ENCODE peak calls at places on chromosomes 6 and 20, in seven cellular contexts. O is progenitor cell of endocrine pancreas, M is GM10248, Q is NB4, F is GM06990, Z is WTC11, H is ovary. W is an unnamed sample.

GRCh38 chr6:157561929-157562810 is 181.2 kb downstream of the ZDHHC14 start:
- DNase-seq in O (no peak), M (peak), Q (no peak), F (peak), Z (no peak), H (no peak), W (no peak)

GRCh38 chr6:41122918-41123317 is 31.2 kb downstream of the TREML1 start:
- DNase-seq in O (no peak), M (no peak), Q (no peak), F (no peak), Z (no peak), H (no peak), W (no peak)

GRCh38 chr6:145815351-145815772 is 767 bp upstream of the FBXO30 start:
- DNase-seq in O (no peak), M (peak), Q (peak), F (no peak), Z (peak), H (no peak), W (no peak)

GRCh38 chr20:38307371-38308046 is 3.6 kb downstream of the BPI start:
- DNase-seq in O (no peak), M (no peak), Q (peak), F (no peak), Z (no peak), H (no peak), W (no peak)

GRCh38 chr20:38825901-38826625 is 20.6 kb downstream of the PPP1R16B start:
- DNase-seq in O (no peak), M (no peak), Q (peak), F (no peak), Z (no peak), H (no peak), W (no peak)

GRCh38 chr6:71082033-71082620 is 125.3 kb upstream of the B3GAT2 start:
- DNase-seq in O (no peak), M (no peak), Q (no peak), F (no peak), Z (no peak), H (no peak), W (no peak)

GRCh38 chr20:59912609-59913008 is 20.8 kb downstream of the SYCP2 start:
- DNase-seq in O (no peak), M (no peak), Q (peak), F (no peak), Z (no peak), H (no peak), W (no peak)

GRCh38 chr6:136633355-136633754 is 83.1 kb upstream of the MAP7 start:
- DNase-seq in O (no peak), M (no peak), Q (no peak), F (no peak), Z (no peak), H (no peak), W (no peak)

GRCh38 chr6:30926644-30927043 is 5.3 kb downstream of the SFTA2 start:
- DNase-seq in O (no peak), M (no peak), Q (no peak), F (no peak), Z (no peak), H (no peak), W (peak)

GRCh38 chr6:30917487-30917886 is 3.4 kb downstream of the VARS2 start:
- DNase-seq in O (no peak), M (no peak), Q (no peak), F (no peak), Z (no peak), H (no peak), W (no peak)

GRCh38 chr6:30918675-30919074 is 4.6 kb downstream of the VARS2 start:
- DNase-seq in O (no peak), M (no peak), Q (no peak), F (no peak), Z (no peak), H (no peak), W (no peak)

GRCh38 chr6:30922447-30922852 is 8.4 kb downstream of the VARS2 start:
- DNase-seq in O (no peak), M (no peak), Q (no peak), F (no peak), Z (no peak), H (no peak), W (no peak)
- TF ChIP-seq CTCF in O (no peak), M (no peak), Q (no peak), F (no peak), Z (no peak), H (no peak), W (no peak)

DNA sequence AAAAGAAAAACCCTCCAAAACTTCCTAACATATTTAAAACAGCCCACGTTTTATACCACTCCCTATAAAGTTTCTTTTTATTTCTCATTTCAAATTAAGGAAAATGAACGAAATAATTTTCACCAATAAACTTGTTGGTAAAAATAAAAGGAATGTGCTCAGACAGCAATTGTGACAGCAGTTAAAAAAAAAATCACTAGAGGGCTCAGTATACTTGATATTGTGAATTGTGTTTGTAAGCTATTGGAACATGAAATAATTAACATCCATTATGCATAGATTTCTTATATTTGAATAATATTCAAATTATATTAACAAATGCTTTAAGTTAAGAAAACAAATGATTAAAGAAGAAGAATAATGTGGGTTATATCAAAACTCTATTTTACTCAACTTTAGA is 105.5 kb downstream of the ASCC3 start:
- DNase-seq in O (no peak), M (no peak), Q (no peak), F (no peak), Z (no peak), H (no peak), W (no peak)
- TF ChIP-seq CTCF in O (peak), M (no peak), Q (no peak), F (no peak), Z (no peak), H (no peak), W (no peak)

DNA sequence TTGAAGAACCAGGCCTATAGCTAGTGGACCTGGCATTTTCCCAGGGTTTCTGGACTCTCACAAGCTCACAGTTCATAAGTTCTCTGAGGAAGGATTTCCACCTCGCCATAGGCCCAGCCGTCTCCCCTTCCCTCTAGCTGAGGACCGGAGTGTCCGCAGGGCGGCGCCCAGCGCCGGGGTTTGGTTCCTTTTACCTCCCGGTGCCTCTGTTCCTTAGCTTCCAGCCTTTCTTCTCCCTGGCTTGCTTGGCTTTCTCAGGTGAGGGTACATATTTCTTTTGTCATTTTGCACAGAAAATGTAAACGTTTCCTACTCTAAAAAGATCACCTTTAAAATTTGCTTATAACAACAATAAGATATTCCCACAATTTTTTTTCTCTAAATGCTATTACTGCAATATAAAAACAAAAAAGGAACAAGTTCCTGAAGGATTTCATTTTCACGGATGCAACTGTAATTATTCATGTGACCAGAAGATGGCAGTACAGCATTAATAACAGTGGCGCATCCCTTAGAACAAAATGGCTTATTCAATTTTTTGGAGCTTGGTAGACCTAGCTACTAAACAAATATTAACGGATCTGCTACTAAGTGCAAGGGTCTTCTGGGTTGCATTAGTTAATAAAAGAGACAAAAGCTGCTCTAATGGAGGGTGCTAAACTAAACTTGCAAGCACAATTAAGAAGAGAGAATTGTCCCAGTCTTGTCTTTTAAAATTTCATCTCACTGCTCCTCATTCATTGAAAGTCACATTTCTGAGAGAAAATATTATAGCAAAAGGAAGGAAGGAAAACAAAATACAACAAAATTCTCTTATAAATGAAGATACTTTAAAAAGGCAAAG is 172.9 kb downstream of the ADGRG6 start:
- DNase-seq in O (peak), M (peak), Q (peak), F (peak), Z (peak), H (no peak), W (peak)
- TF ChIP-seq CTCF in O (peak), M (peak), Q (peak), F (peak), Z (peak), H (peak), W (peak)

GRCh38 chr6:137975058-137975940 is 108.2 kb downstream of the TNFAIP3 start:
- DNase-seq in O (no peak), M (peak), Q (peak), F (no peak), Z (no peak), H (no peak), W (no peak)
- TF ChIP-seq CTCF in O (peak), M (peak), Q (no peak), F (peak), Z (no peak), H (no peak), W (peak)

DNA sequence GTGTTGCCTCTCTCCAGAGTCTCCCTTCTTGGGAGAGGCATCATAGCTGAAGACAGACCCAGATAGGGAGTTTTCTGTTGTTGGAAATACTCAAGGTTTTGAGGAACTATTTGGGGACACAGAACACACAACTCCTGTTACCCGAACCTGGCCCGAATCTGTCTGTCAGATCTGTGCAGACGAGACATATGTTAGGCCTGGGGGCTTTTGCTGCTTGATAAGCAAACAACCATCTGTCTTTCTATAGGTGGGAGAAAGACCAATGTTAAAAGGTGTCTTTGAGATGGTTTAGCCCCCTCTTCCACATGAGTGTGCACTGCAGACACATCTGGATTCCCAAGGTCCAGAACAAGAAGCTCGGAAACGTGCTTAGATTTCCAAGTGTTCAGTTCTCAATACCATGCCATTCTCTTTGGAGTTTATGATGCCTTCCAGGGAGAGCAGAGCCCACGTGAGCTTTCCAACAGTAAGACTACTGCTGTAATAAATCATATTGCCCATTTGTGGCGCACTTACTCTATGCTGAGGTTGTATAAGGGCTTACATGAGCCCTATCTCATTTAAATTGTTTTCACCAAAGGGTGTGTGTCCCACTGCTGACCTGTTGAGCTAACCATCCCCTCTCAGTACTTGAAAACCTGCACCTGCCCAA is 3.8 kb upstream of the STX16 start:
- DNase-seq in O (no peak), M (no peak), Q (peak), F (no peak), Z (peak), H (no peak), W (no peak)
- TF ChIP-seq CTCF in O (no peak), M (peak), Q (no peak), F (no peak), Z (no peak), H (no peak), W (no peak)

DNA sequence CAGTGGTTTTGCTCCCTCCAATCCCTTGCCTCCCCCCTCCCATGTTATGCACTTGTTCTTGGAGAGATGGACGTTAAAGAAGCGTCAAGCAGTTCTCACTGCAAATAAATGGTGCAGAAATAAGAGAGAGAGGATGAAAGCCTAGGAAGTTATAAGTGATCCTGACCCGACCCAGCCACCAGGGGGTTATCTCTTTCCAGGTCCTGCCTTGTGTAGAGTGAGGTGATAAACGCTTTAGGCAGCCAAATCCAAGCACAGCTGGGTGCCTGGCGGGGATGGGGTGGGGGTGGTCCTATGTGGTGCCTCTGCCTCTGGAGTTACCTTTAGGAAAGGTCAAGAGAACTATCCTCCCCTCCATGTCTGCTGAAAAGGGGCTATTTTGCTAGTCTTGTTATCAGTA is 9.1 kb upstream of the TFAP2A start:
- DNase-seq in O (no peak), M (peak), Q (peak), F (no peak), Z (peak), H (no peak), W (no peak)
- TF ChIP-seq CTCF in O (peak), M (no peak), Q (peak), F (peak), Z (peak), H (no peak), W (no peak)

DNA sequence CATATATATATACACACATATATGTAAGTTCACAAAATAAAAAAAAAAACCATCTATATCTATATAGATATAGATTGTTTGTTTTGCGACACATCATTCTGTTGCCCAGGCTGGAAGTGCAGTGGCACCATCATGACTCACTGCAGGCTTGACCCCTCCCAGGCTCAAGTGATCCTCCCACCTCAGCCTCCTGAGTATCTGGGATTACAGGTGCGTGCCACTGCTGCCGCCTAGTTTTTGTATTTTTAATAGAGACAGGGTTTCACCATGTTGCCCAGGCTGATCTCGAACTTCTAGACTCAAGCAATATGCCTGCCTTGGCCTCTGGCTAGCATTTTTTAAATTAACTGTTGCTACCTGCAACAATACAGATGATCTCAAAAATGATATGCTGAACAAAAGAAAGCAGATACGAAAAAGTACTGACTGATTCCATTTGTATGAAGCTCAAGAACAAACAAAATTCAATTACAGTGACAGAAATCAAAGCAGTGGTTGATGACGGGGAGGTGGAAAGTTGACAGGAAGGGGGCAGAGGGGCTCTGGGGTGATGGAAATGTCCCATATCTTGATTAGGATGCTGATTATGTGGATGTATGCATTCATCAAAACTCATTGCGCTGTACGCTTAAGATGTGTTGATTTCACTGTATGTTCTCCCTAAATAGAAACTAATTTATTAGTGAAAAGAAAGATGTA is 49.6 kb downstream of the ATXN1 start:
- DNase-seq in O (no peak), M (no peak), Q (peak), F (peak), Z (no peak), H (no peak), W (no peak)
- TF ChIP-seq CTCF in O (no peak), M (peak), Q (no peak), F (peak), Z (no peak), H (no peak), W (no peak)

GRCh38 chr6:494394-494793 is 102.8 kb downstream of the IRF4 start:
- DNase-seq in O (no peak), M (no peak), Q (no peak), F (no peak), Z (no peak), H (no peak), W (no peak)
- TF ChIP-seq CTCF in O (no peak), M (no peak), Q (no peak), F (no peak), Z (no peak), H (no peak), W (no peak)

GRCh38 chr6:168616807-168617756 is 176.1 kb downstream of the SMOC2 start:
- DNase-seq in O (no peak), M (no peak), Q (no peak), F (no peak), Z (no peak), H (peak), W (no peak)
- TF ChIP-seq CTCF in O (peak), M (no peak), Q (no peak), F (no peak), Z (no peak), H (peak), W (peak)

DNA sequence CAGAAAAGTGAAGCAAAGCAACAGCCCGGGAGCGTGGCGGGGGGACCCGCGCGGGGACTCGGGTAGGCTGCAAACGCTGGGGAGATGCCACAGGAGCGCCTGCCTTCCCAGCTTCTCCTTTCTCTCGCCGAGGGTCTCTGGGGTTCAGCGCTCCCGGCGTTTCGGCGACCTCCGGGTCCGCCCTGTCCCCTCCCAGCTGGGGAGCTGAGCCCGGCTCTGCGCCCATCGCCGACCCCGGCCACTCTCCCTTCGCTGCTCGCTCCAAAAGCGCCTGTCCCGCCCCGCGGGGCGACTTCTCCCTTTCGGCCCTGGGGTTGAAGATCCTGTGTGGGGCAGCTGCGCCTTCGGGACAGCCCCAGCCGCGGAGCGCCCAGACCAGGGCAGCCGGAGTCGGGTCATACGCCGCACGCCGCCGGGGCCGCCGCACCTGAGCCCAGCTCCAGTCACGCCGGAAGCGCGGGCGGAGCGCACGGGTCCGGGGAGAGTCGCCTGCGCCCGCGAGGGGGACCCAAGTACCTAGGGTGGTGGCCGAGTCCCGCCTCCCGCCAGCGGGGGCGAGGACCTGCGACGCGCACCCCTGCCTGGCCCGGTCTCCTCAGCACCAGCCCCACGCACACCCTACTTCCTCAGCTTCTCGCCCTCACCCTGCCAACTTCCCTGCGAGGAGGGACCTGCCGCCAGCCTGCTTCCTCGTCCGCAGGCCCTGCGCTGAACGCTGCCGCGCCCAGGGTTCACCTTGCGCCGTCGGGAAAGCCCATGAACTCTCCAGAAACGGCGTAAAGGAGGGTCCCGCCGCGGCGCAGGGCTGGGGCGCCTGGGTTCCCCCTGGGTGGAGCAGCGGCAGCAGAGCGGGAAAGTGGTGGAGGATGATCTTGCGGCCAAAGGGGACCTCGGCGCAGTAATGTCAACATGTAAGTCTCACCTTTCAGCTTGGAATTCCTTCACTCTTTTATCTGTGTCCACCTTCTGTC is at the start of gene ADGRG6:
- DNase-seq in O (peak), M (peak), Q (no peak), F (peak), Z (peak), H (peak), W (peak)
- TF ChIP-seq CTCF in O (peak), M (no peak), Q (no peak), F (no peak), Z (no peak), H (no peak), W (no peak)